ENCODE peak calls at places on chromosomes 2 and 18, in four cellular contexts. X is pancreas, A is body of pancreas, Y is NB4. W is an unnamed sample.

GRCh38 chr2:109558076-109558882 is 55.5 kb downstream of the SEPTIN10 start:
- DNase-seq in Y (peak), X (peak), A (peak), W (peak)

GRCh38 chr2:120708944-120709607 is 26.6 kb upstream of the GLI2 start:
- DNase-seq in A (no peak), Y (no peak), X (no peak), W (no peak)

GRCh38 chr2:231523451-231524266 is 6.6 kb downstream of the NMUR1 start:
- DNase-seq in X (no peak), Y (peak), A (no peak), W (no peak)

GRCh38 chr2:129006135-129006885 is 687.6 kb upstream of the HS6ST1 start:
- DNase-seq in X (no peak), Y (no peak), A (peak), W (peak)

GRCh38 chr2:8515864-8516533 is 165.9 kb upstream of the ID2 start:
- DNase-seq in X (no peak), A (no peak), Y (peak), W (no peak)

GRCh38 chr2:163551974-163552373 is 183.8 kb downstream of the FIGN start:
- DNase-seq in A (no peak), Y (no peak), X (no peak), W (peak)

GRCh38 chr18:9835796-9836195 is 50.0 kb upstream of the TXNDC2 start:
- DNase-seq in Y (no peak), X (no peak), A (no peak), W (no peak)

GRCh38 chr2:237540823-237541222 is 25.6 kb upstream of the PRLH start:
- DNase-seq in X (no peak), A (peak), Y (peak), W (peak)

GRCh38 chr2:100818606-100819364 is 1.2 kb upstream of the NPAS2 start:
- DNase-seq in Y (no peak), X (peak), A (peak), W (peak)
- H3K4me3 ChIP-seq in Y (no peak), X (peak), A (peak), W (peak)

DNA sequence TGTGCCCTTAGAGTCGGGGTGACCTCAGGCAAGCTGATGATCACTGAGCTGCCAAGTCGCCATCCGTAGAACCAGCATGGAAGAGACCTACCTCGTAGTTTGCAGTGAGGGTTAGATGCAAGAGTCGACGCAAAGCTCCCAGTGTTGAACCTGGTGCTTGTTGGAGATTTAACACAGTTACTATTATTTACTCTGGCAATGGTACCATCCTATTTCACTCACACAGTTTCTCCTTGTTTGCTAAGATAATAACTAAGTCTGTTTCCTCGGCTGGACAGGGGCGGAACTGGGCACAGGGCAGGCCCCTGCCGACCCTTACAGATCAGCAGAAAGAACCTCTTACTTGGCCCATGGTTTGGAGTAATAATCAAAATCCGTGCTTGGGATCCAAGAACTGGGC is 85.5 kb downstream of the ACAA2 start:
- DNase-seq in X (no peak), A (no peak), Y (no peak), W (no peak)
- H3K4me3 ChIP-seq in X (no peak), A (no peak), Y (no peak), W (no peak)

GRCh38 chr2:150485114-150485870 is 2.2 kb downstream of the RND3 start:
- DNase-seq in A (peak), Y (no peak), X (peak), W (peak)
- H3K4me3 ChIP-seq in A (peak), Y (no peak), X (peak), W (peak)

GRCh38 chr2:37090019-37090477 is 5.7 kb downstream of the GPATCH11 start:
- DNase-seq in Y (peak), A (no peak), X (no peak), W (no peak)

GRCh38 chr2:37096568-37096967 is 12.2 kb downstream of the GPATCH11 start:
- DNase-seq in Y (no peak), X (no peak), A (no peak), W (no peak)

GRCh38 chr2:37091873-37092272 is 7.6 kb downstream of the GPATCH11 start:
- DNase-seq in X (no peak), A (no peak), Y (no peak), W (no peak)
- H3K4me3 ChIP-seq in X (no peak), A (no peak), Y (no peak), W (no peak)

DNA sequence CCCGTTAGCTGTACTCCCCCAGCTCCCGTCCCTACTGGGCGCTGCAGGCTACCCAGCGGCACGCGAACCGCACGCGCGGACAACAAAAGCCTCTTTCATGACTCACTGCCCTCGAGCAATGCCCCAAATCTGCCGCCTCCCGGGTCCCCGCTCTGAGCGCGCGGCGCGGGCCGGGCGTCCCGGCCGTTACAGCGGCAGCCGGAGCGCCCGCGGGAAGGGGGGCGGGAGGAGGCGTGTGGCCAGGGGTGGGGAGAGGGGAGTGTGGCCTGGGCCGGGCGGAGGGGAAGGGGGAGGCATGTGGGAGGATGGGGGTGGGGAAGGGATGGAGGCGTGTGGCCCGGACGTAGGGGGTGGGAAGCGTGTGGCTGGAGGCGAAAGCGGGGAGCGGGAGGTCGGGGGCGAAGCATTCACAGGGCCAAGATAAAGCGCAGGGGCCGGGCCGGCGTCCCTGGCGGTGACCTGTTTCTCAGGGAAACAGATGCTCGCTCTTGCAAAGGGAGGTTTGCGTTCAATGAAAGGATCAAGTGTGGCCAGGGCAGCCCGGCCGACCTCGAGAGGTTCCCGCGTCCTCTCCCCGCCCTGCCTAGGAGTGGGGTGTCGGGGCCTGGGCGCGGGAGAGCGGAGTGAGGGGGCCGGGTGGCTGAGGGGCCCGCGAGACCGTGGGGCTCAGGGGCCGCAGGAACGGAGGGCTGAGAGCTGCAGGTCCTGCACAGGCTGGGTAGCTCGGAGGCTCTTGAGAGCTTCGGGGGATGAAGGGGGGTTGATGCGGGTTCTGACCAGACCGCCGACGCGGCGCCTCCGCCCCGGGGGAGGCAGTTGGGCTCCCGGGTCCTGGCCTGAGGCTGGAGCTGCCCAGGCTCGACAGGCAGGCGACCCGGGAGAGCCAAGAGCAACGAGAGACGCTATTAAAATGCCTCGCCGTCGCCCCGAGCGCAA is 3.5 kb upstream of the NEUROD1 start:
- DNase-seq in A (no peak), X (no peak), Y (peak), W (peak)
- H3K4me3 ChIP-seq in A (no peak), X (no peak), Y (no peak), W (no peak)